ENCODE peak calls at places on chromosomes 11 and 22, in seven cellular contexts. L is nephron progenitor cell; M is T-helper 22 cell; Q is esophagus muscularis mucosa; Z is activated CD8-positive, alpha-beta memory T cell treated with anti-CD3 and anti-CD28 coated beads for 1 hour; H is spleen; W is nucleus accumbens. K is an unnamed sample.

GRCh38 chr22:30209642-30210041 is 36.9 kb downstream of the LIF start:
- DNase-seq in H (peak), W (no peak), Q (no peak), M (no peak), L (no peak), Z (no peak), K (no peak)

GRCh38 chr11:128882451-128882850 is 8.7 kb upstream of the KCNJ5 start:
- DNase-seq in H (no peak), Z (no peak), L (no peak), Q (no peak), M (no peak), W (no peak), K (no peak)

GRCh38 chr22:26527574-26528465 is 15.5 kb upstream of the TFIP11 start:
- DNase-seq in M (no peak), Q (no peak), Z (no peak), H (no peak), L (no peak), W (no peak), K (no peak)

GRCh38 chr22:43126506-43127165 is 16.1 kb downstream of the BIK start:
- DNase-seq in Z (no peak), M (no peak), Q (no peak), H (no peak), L (no peak), W (no peak), K (no peak)

GRCh38 chr11:44884056-44884455 is 66.6 kb downstream of the TP53I11 start:
- DNase-seq in Q (no peak), H (no peak), L (no peak), Z (no peak), M (no peak), W (no peak), K (no peak)

GRCh38 chr11:121894581-121894980 is 221.4 kb downstream of the BLID start:
- DNase-seq in H (no peak), W (no peak), M (no peak), Z (no peak), Q (no peak), L (no peak), K (no peak)

GRCh38 chr11:102237096-102237735 is 80.1 kb upstream of the BIRC3 start:
- DNase-seq in W (no peak), Q (peak), M (no peak), L (no peak), H (no peak), Z (no peak), K (no peak)

GRCh38 chr22:23102776-23103175 is 32.5 kb downstream of the GNAZ start:
- DNase-seq in Z (no peak), M (no peak), L (no peak), W (no peak), Q (no peak), H (no peak), K (no peak)

GRCh38 chr11:103947566-103947919 is 88.9 kb upstream of the DDI1 start:
- DNase-seq in Z (no peak), W (no peak), M (no peak), H (no peak), L (no peak), Q (no peak), K (no peak)

GRCh38 chr22:32548039-32548438 is 73.4 kb downstream of the FBXO7 start:
- DNase-seq in H (no peak), L (no peak), Z (no peak), M (no peak), Q (no peak), W (no peak), K (no peak)

GRCh38 chr11:33608386-33608785 is 92.2 kb downstream of the C11orf91 start:
- DNase-seq in H (no peak), Q (no peak), W (no peak), L (no peak), Z (no peak), M (no peak), K (no peak)

GRCh38 chr11:7689239-7689638 is 15.9 kb upstream of the CYB5R2 start:
- DNase-seq in Z (no peak), H (no peak), W (no peak), M (no peak), Q (no peak), L (no peak), K (no peak)

GRCh38 chr11:22130462-22131053 is 62.3 kb upstream of the ANO5 start:
- DNase-seq in Z (no peak), W (no peak), M (no peak), L (no peak), Q (no peak), H (no peak), K (no peak)

GRCh38 chr11:112694813-112695212 is 266.4 kb upstream of the NCAM1 start:
- DNase-seq in Z (no peak), M (no peak), W (no peak), H (no peak), L (no peak), Q (no peak), K (no peak)

GRCh38 chr22:23032681-23033080 is 37.6 kb upstream of the GNAZ start:
- DNase-seq in W (no peak), Q (no peak), Z (no peak), L (no peak), M (no peak), H (no peak), K (no peak)

GRCh38 chr11:12914401-12914912 is 94.7 kb upstream of the RASSF10 start:
- DNase-seq in L (peak), Q (no peak), W (peak), M (no peak), H (no peak), Z (no peak), K (no peak)

GRCh38 chr22:40426671-40427070 is 56.3 kb downstream of the SGSM3 start:
- DNase-seq in M (no peak), W (peak), Z (no peak), Q (no peak), H (no peak), L (no peak), K (no peak)

GRCh38 chr11:1239596-1240205 is 16.8 kb downstream of the MUC5B start:
- DNase-seq in Z (no peak), W (no peak), Q (no peak), M (no peak), H (no peak), L (no peak), K (no peak)

GRCh38 chr11:107999759-108000455 is 8.8 kb upstream of the CUL5 start:
- DNase-seq in M (no peak), Z (peak), W (no peak), L (peak), Q (no peak), H (no peak), K (no peak)

GRCh38 chr11:128765571-128766530 is 72.0 kb downstream of the FLI1 start:
- DNase-seq in Q (no peak), H (no peak), L (no peak), W (no peak), Z (no peak), M (no peak), K (no peak)

GRCh38 chr11:16611395-16612233 is 126.8 kb upstream of the C11orf58 start:
- DNase-seq in H (no peak), W (no peak), Z (no peak), M (no peak), Q (no peak), L (peak), K (no peak)

GRCh38 chr11:79525257-79525656 is 84.4 kb upstream of the TENM4 start:
- DNase-seq in H (no peak), Z (no peak), Q (no peak), M (no peak), W (no peak), L (no peak), K (no peak)

GRCh38 chr11:77198440-77198849 is 70.4 kb downstream of the MYO7A start:
- DNase-seq in L (peak), Z (no peak), M (no peak), H (peak), Q (no peak), W (no peak), K (no peak)

GRCh38 chr11:128421577-128421976 is 165.8 kb downstream of the ETS1 start:
- DNase-seq in Z (no peak), W (no peak), M (no peak), Q (no peak), L (no peak), H (no peak), K (no peak)

GRCh38 chr11:107468596-107468995 is 11.0 kb upstream of the CWF19L2 start:
- DNase-seq in H (no peak), Z (no peak), Q (no peak), M (no peak), W (no peak), L (no peak), K (no peak)

GRCh38 chr11:1862588-1863351 is 9.9 kb downstream of the LSP1 start:
- DNase-seq in H (peak), Z (no peak), M (no peak), L (no peak), W (no peak), Q (no peak), K (no peak)

GRCh38 chr22:48742191-48742555 is 1085.5 kb downstream of the BRD1 start:
- DNase-seq in M (no peak), H (peak), L (no peak), W (no peak), Q (no peak), Z (no peak), K (no peak)

GRCh38 chr11:76698321-76699043 is 27.9 kb upstream of the LRRC32 start:
- DNase-seq in Z (no peak), L (no peak), Q (no peak), W (no peak), M (no peak), H (no peak), K (no peak)

GRCh38 chr11:126601550-126602215 is 246.2 kb downstream of the ST3GAL4 start:
- DNase-seq in Q (no peak), H (no peak), M (no peak), Z (no peak), W (no peak), L (peak), K (no peak)

K was measured in memory B cell.